ENCODE peak calls at places on chromosomes 4 and X, in seven cellular contexts. S is mammary epithelial cell; W is effector memory CD4-positive, alpha-beta T cell; U is bronchial epithelial cell; I is right atrium auricular region; T is left lung; X is H9. Y is an unnamed sample.

GRCh38 chrX:8245411-8245810 is 74.3 kb upstream of the VCX2 start:
- DNase-seq in S (no peak), I (no peak), W (no peak), X (no peak), U (no peak), T (no peak), Y (no peak)

GRCh38 chrX:121389976-121390709 is 342.7 kb downstream of the GLUD2 start:
- DNase-seq in W (no peak), T (no peak), X (no peak), U (peak; percentile 0), I (no peak), S (peak; percentile 32), Y (no peak)

GRCh38 chr4:16617416-16617815 is 281.0 kb downstream of the LDB2 start:
- DNase-seq in I (no peak), U (no peak), X (no peak), T (no peak), S (no peak), W (no peak), Y (no peak)

GRCh38 chrX:20477836-20478532 is 211.3 kb upstream of the RPS6KA3 start:
- DNase-seq in W (no peak), T (peak; percentile 39), S (no peak), U (no peak), X (no peak), I (no peak), Y (no peak)

GRCh38 chrX:23885803-23886202 is 21.9 kb downstream of the APOO start:
- DNase-seq in T (no peak), X (no peak), I (no peak), S (no peak), W (no peak), U (no peak), Y (no peak)

GRCh38 chrX:140709421-140709846 is at the start of gene LINC00632:
- DNase-seq in T (no peak), X (no peak), U (no peak), W (no peak), S (no peak), I (no peak), Y (no peak)

GRCh38 chr4:75051431-75051830 is 118.5 kb downstream of the PARM1 start:
- DNase-seq in S (no peak), I (no peak), W (no peak), U (no peak), X (no peak), T (no peak), Y (no peak)

GRCh38 chr4:159390648-159391047 is 287.8 kb downstream of the RAPGEF2 start:
- DNase-seq in X (no peak), U (peak; percentile 99), W (no peak), S (peak; percentile 99), I (no peak), T (no peak), Y (peak; percentile 95)

GRCh38 chr4:182855312-182855711 is 61.9 kb downstream of the DCTD start:
- DNase-seq in I (no peak), W (no peak), S (no peak), U (no peak), X (no peak), T (no peak), Y (no peak)

GRCh38 chr4:114642173-114642780 is 43.7 kb downstream of the UGT8 start:
- DNase-seq in S (no peak), U (no peak), I (no peak), W (no peak), T (no peak), X (no peak), Y (no peak)

GRCh38 chrX:81957900-81958545 is 756.1 kb downstream of the SH3BGRL start:
- DNase-seq in T (no peak), X (no peak), W (no peak), U (peak; percentile 4), I (no peak), S (peak; percentile 1), Y (no peak)

GRCh38 chrX:20015422-20015821 is 24.6 kb upstream of the BCLAF3 start:
- DNase-seq in U (no peak), S (no peak), X (no peak), W (no peak), T (no peak), I (no peak), Y (no peak)

GRCh38 chrX:23554304-23554703 is 113.0 kb upstream of the PRDX4 start:
- DNase-seq in I (no peak), X (no peak), U (peak; percentile 40), T (no peak), W (no peak), S (peak; percentile 20), Y (peak; percentile 9)

GRCh38 chrX:2701600-2701999 is 10.5 kb downstream of the CD99 start:
- DNase-seq in T (no peak), W (no peak), S (peak; percentile 33), I (no peak), X (no peak), U (peak; percentile 45), Y (no peak)

GRCh38 chr4:4521069-4521468 is 20.8 kb downstream of the STX18 start:
- DNase-seq in S (no peak), U (no peak), X (no peak), T (no peak), W (no peak), I (no peak), Y (no peak)

GRCh38 chr4:4637710-4638109 is 95.9 kb upstream of the STX18 start:
- DNase-seq in U (peak; percentile 51), S (no peak), W (no peak), I (no peak), X (no peak), T (no peak), Y (no peak)

GRCh38 chr4:152820073-152820472 is 40.3 kb downstream of the ARFIP1 start:
- DNase-seq in U (no peak), W (no peak), S (no peak), X (no peak), I (no peak), T (no peak), Y (no peak)

GRCh38 chr4:104491396-104491821 is 3.3 kb downstream of the CXXC4 start:
- DNase-seq in I (no peak), W (peak; percentile 42), S (no peak), T (peak; percentile 84), U (no peak), X (peak; percentile 59), Y (no peak)

GRCh38 chrX:124242160-124242559 is 90.3 kb upstream of the TEX13D start:
- DNase-seq in I (no peak), U (no peak), W (no peak), X (no peak), S (no peak), T (no peak), Y (no peak)

GRCh38 chr4:173074501-173074946 is 94.1 kb upstream of the GALNT7 start:
- DNase-seq in W (no peak), S (peak; percentile 95), I (no peak), T (no peak), X (peak; percentile 88), U (peak; percentile 96), Y (peak; percentile 56)

GRCh38 chrX:7996414-7996813 is 69.2 kb upstream of the PNPLA4 start:
- DNase-seq in T (no peak), U (peak; percentile 32), I (no peak), X (no peak), W (no peak), S (peak; percentile 19), Y (no peak)

GRCh38 chr4:133148690-133149363 is at the start of gene PCDH10:
- DNase-seq in U (peak; percentile 56), T (peak; percentile 87), X (peak; percentile 97), I (peak; percentile 96), S (peak; percentile 77), W (no peak), Y (no peak)

GRCh38 chr4:133151301-133151680 is 2.2 kb downstream of the PCDH10 start:
- DNase-seq in I (no peak), W (no peak), U (no peak), S (no peak), X (no peak), T (peak; percentile 76), Y (no peak)

GRCh38 chr4:133149364-133149695 is 236 bp downstream of the PCDH10 start:
- DNase-seq in U (no peak), X (no peak), T (no peak), W (no peak), S (no peak), I (no peak), Y (no peak)

GRCh38 chr4:133150643-133151300 is 1.7 kb downstream of the PCDH10 start:
- DNase-seq in I (no peak), T (peak; percentile 71), U (no peak), S (no peak), W (no peak), X (peak; percentile 63), Y (no peak)

DNA sequence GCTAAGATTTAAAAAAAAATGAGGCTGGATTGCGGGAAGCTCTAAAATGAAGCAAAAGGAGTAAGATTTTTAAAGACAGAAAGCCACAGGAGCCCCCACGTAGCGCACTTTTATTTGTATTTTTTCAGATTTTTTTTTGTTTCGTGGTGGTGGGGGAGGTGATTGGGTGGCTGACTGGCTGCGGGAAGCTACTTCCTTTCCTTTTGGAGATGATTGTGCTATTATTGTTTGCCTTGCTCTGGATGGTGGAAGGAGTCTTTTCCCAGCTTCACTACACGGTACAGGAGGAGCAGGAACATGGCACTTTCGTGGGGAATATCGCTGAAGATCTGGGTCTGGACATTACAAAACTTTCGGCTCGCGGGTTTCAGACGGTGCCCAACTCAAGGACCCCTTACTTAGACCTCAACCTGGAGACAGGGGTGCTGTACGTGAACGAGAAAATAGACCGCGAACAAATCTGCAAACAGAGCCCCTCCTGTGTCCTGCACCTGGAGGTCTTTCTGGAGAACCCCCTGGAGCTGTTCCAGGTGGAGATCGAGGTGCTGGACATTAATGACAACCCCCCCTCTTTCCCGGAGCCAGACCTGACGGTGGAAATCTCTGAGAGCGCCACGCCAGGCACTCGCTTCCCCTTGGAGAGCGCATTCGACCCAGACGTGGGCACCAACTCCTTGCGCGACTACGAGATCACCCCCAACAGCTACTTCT is 993 bp downstream of the PCDH10 start:
- DNase-seq in I (no peak), X (peak; percentile 26), U (no peak), W (no peak), S (no peak), T (no peak), Y (no peak)
- H3K27me3 ChIP-seq in I (peaks cover 27% of the 10 kb centered on the region), X (peaks cover 38% of the 10 kb centered on the region), U (peaks cover 54% of the 10 kb centered on the region), W (peaks cover 25% of the 10 kb centered on the region), S (peaks cover 80% of the 10 kb centered on the region), T (peaks cover 88% of the 10 kb centered on the region), Y (peaks cover 79% of the 10 kb centered on the region)

DNA sequence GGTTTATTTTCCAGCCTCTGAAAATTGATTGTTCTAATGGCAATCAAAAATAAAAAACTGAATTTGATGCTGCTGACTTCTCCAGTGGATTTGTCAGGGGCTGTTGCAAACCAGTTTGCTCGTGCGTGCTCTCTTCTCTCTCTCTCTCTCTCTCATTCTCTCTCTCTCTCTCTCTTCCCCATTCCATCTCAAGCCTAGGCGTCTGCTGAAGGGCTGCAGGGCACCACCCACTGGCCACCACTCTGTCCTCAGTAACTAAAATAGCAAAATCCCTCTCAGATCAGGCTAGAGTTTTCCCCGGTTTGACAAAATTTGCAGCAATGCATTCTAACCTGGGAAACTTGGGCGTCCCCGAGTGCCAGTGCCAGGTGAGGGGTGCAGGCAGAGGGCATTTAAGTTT is 19.4 kb downstream of the NKX6-1 start:
- DNase-seq in U (no peak), S (no peak), X (peak; percentile 45), I (no peak), W (no peak), T (no peak), Y (no peak)
- H3K27me3 ChIP-seq in U (peaks cover 39% of the 10 kb centered on the region), S (peaks cover 39% of the 10 kb centered on the region), X (peaks cover 48% of the 10 kb centered on the region), I (peaks cover 41% of the 10 kb centered on the region), W (peaks cover 34% of the 10 kb centered on the region), T (peaks cover 70% of the 10 kb centered on the region), Y (peaks cover 51% of the 10 kb centered on the region)

GRCh38 chrX:130108647-130109428 is 1.5 kb downstream of the ELF4 start:
- DNase-seq in S (peak; percentile 45), W (peak; percentile 20), U (peak; percentile 42), X (no peak), I (no peak), T (peak; percentile 80), Y (no peak)
- H3K27me3 ChIP-seq in S (no peaks in the 10 kb centered on the region), W (no peaks in the 10 kb centered on the region), U (no peaks in the 10 kb centered on the region), X (peaks cover 21% of the 10 kb centered on the region), I (no peaks in the 10 kb centered on the region), T (no peaks in the 10 kb centered on the region), Y (no peaks in the 10 kb centered on the region)

GRCh38 chr4:819401-820229 is 6.3 kb downstream of the CPLX1 start:
- DNase-seq in T (no peak), I (no peak), U (no peak), S (no peak), W (no peak), X (no peak), Y (no peak)
- H3K27me3 ChIP-seq in T (peaks cover 21% of the 10 kb centered on the region), I (peaks cover 2% of the 10 kb centered on the region), U (peaks cover 21% of the 10 kb centered on the region), S (peaks cover 14% of the 10 kb centered on the region), W (peaks cover 9% of the 10 kb centered on the region), X (peaks cover 31% of the 10 kb centered on the region), Y (peaks cover 60% of the 10 kb centered on the region)